ENCODE peak calls at places on chromosome 3, in eight cellular contexts. V is neural crest cell; A is posterior vena cava; G is activated CD4-positive, alpha-beta T cell treated with anti-CD3 and anti-CD28 coated beads for 1 hour; N is ACHN; E is HuH-7; M is mesothelial cell of epicardium; R is H7. D is an unnamed sample.

GRCh38 chr3:13707456-13707855 is 158.5 kb downstream of the FBLN2 start:
- DNase-seq in A (no peak), N (no peak), G (no peak), M (peak; percentile 9), R (no peak), V (no peak), E (no peak), D (peak; percentile 23)

GRCh38 chr3:14774431-14774830 is 44.3 kb upstream of the FGD5 start:
- DNase-seq in M (no peak), A (no peak), G (no peak), N (no peak), E (no peak), V (no peak), R (peak; percentile 57), D (peak; percentile 46)

GRCh38 chr3:40505599-40506462 is at the start of gene ZNF620:
- DNase-seq in V (peak; percentile 77), N (peak; percentile 69), G (peak; percentile 46), R (peak; percentile 92), A (peak; percentile 87), E (peak; percentile 91), M (peak; percentile 72), D (peak; percentile 91)

GRCh38 chr3:124631727-124632126 is 98.5 kb upstream of the UMPS start:
- DNase-seq in M (no peak), G (no peak), R (no peak), E (no peak), V (no peak), A (no peak), N (no peak), D (no peak)

GRCh38 chr3:71395927-71396695 is 187.4 kb downstream of the FOXP1 start:
- DNase-seq in N (peak; percentile 18), R (no peak), A (no peak), V (no peak), E (no peak), G (no peak), M (no peak), D (no peak)

GRCh38 chr3:32243519-32243918 is 5.0 kb downstream of the CMTM8 start:
- DNase-seq in N (no peak), E (no peak), M (no peak), V (no peak), G (no peak), A (no peak), R (no peak), D (peak; percentile 6)

GRCh38 chr3:9949626-9950025 is 2.6 kb downstream of the PRRT3 start:
- DNase-seq in E (no peak), A (no peak), R (no peak), M (no peak), G (no peak), V (no peak), N (no peak), D (no peak)

GRCh38 chr3:158792709-158793108 is 9.1 kb upstream of the MFSD1 start:
- DNase-seq in E (no peak), M (no peak), R (no peak), N (peak; percentile 47), A (no peak), G (no peak), V (no peak), D (no peak)

GRCh38 chr3:33061782-33062181 is 35.2 kb downstream of the GLB1 start:
- DNase-seq in N (no peak), A (no peak), V (no peak), M (no peak), R (no peak), E (no peak), G (no peak), D (no peak)

GRCh38 chr3:181176610-181177009 is 187.1 kb upstream of the DNAJC19 start:
- DNase-seq in V (peak; percentile 30), A (no peak), R (peak; percentile 28), E (peak; percentile 10), M (peak; percentile 37), G (no peak), N (peak; percentile 56), D (peak; percentile 52)

GRCh38 chr3:67077656-67078055 is 79.5 kb downstream of the KBTBD8 start:
- DNase-seq in E (no peak), V (no peak), A (no peak), R (no peak), M (no peak), G (no peak), N (no peak), D (no peak)

GRCh38 chr3:69282191-69282590 is 103.7 kb downstream of the FRMD4B start:
- DNase-seq in V (no peak), M (no peak), R (no peak), N (no peak), E (no peak), G (no peak), A (no peak), D (no peak)

GRCh38 chr3:99637041-99637380 is 1.4 kb upstream of the COL8A1 start:
- DNase-seq in G (no peak), V (no peak), A (no peak), R (peak; percentile 35), E (no peak), M (no peak), N (peak; percentile 67), D (no peak)